ENCODE peak calls at places on chromosomes 12 and 14, in ten cellular contexts. E is mesendoderm, W is foreskin fibroblast, A is HFFc6, F is T47D, D is heart left ventricle, Y is pancreas, K is NCI-H510A treated with DMSO at 0.1 percent for 48 hours, V is heart right ventricle, P is aorta. G is an unnamed sample.

GRCh38 chr12:85698937-85699336 is 137.3 kb downstream of the RASSF9 start:
- DNase-seq in E (no peak), A (no peak), K (no peak), P (no peak), W (no peak), F (no peak), D (no peak), V (no peak), Y (no peak), G (no peak)

GRCh38 chr12:22860926-22861325 is 236.0 kb downstream of the ETNK1 start:
- DNase-seq in Y (no peak), F (no peak), A (no peak), E (peak; percentile 39), D (no peak), V (no peak), K (no peak), P (no peak), W (no peak), G (no peak)

GRCh38 chr14:55191881-55192616 is 664 bp upstream of the DLGAP5 start:
- DNase-seq in W (no peak), D (no peak), P (no peak), V (no peak), F (peak; percentile 9), E (no peak), K (peak; percentile 59), A (no peak), Y (no peak), G (no peak)

GRCh38 chr12:33834672-33835071 is 187.6 kb upstream of the ALG10 start:
- DNase-seq in W (no peak), P (no peak), E (no peak), Y (no peak), A (no peak), V (no peak), D (no peak), K (no peak), F (no peak), G (no peak)

GRCh38 chr12:118342115-118342514 is 30.6 kb downstream of the TAOK3 start:
- DNase-seq in A (no peak), K (no peak), V (no peak), D (no peak), W (no peak), P (no peak), F (no peak), Y (no peak), E (no peak), G (no peak)

GRCh38 chr12:132569856-132570480 is 40.4 kb downstream of the LRCOL1 start:
- DNase-seq in A (no peak), F (no peak), W (no peak), V (no peak), E (no peak), K (no peak), D (no peak), Y (no peak), P (no peak), G (no peak)

GRCh38 chr14:80567905-80568512 is 356.7 kb upstream of the DIO2 start:
- DNase-seq in Y (no peak), D (no peak), K (no peak), E (peak; percentile 14), P (no peak), V (no peak), A (peak; percentile 44), W (peak; percentile 3), F (peak; percentile 20), G (no peak)

GRCh38 chr14:65100905-65101541 is 1.3 kb downstream of the MAX start:
- DNase-seq in W (no peak), Y (no peak), D (no peak), E (peak; percentile 65), F (no peak), K (no peak), P (no peak), V (no peak), A (no peak), G (no peak)

GRCh38 chr12:93186131-93186530 is 191.6 kb upstream of the NUDT4 start:
- DNase-seq in K (no peak), P (no peak), F (no peak), E (no peak), A (no peak), Y (no peak), V (no peak), D (no peak), W (peak; percentile 65), G (no peak)

GRCh38 chr12:13211859-13212664 is 15.5 kb downstream of the EMP1 start:
- DNase-seq in E (peak; percentile 82), F (peak; percentile 61), V (peak; percentile 65), D (no peak), W (peak; percentile 74), K (peak; percentile 24), P (no peak), A (peak; percentile 60), Y (peak; percentile 39), G (no peak)

GRCh38 chr12:132258543-132258942 is 70.8 kb downstream of the GALNT9 start:
- DNase-seq in Y (no peak), W (no peak), D (no peak), V (no peak), E (no peak), P (no peak), K (no peak), F (no peak), A (no peak), G (no peak)

GRCh38 chr12:86741531-86741930 is 485.3 kb upstream of the MGAT4C start:
- DNase-seq in K (no peak), W (no peak), V (no peak), E (no peak), F (no peak), Y (no peak), D (no peak), P (no peak), A (no peak), G (no peak)

GRCh38 chr14:99749763-99750715 is 43.2 kb upstream of the EML1 start:
- DNase-seq in P (peak; percentile 78), E (no peak), D (peak; percentile 68), K (no peak), Y (no peak), V (no peak), F (no peak), W (no peak), A (no peak), G (peak; percentile 74)

GRCh38 chr14:82075566-82075965 is 541.9 kb upstream of the SEL1L start:
- DNase-seq in D (no peak), A (no peak), F (peak; percentile 82), K (no peak), P (peak; percentile 79), Y (peak; percentile 31), W (peak; percentile 0), V (peak; percentile 32), E (peak; percentile 71), G (no peak)

GRCh38 chr12:26940820-26941219 is 2.5 kb downstream of the FGFR1OP2 start:
- DNase-seq in K (no peak), P (no peak), D (no peak), Y (no peak), W (no peak), V (no peak), F (no peak), A (no peak), E (no peak), G (no peak)

GRCh38 chr12:21819678-21820077 is 45.2 kb upstream of the KCNJ8 start:
- DNase-seq in K (no peak), A (no peak), V (no peak), W (no peak), E (peak; percentile 8), F (peak; percentile 17), P (no peak), D (no peak), Y (no peak), G (no peak)

GRCh38 chr14:21771671-21772070 is 98.1 kb upstream of the OR4E1 start:
- DNase-seq in Y (no peak), A (no peak), K (no peak), D (no peak), E (peak; percentile 68), W (no peak), V (no peak), F (peak; percentile 64), P (no peak), G (no peak)